ENCODE peak calls at places on chromosomes 4 and X, in seven cellular contexts. One of them, this sample, is unnamed.

GRCh38 chr4:25913056-25913850 is 767 bp upstream of the SMIM20 start:
- DNase-seq in posterior cingulate gyrus: peak
- DNase-seq in thyroid gland: peak
- DNase-seq in astrocyte: no peak
- DNase-seq in RPMI7951: no peak
- DNase-seq in K562: peak
- DNase-seq in naive thymus-derived CD8-positive, alpha-beta T cell: peak
- DNase-seq in this sample: peak

GRCh38 chrX:34341258-34341657 is 209.1 kb upstream of the FAM47A start:
- DNase-seq in posterior cingulate gyrus: no peak
- DNase-seq in thyroid gland: no peak
- DNase-seq in astrocyte: no peak
- DNase-seq in RPMI7951: no peak
- DNase-seq in K562: no peak
- DNase-seq in naive thymus-derived CD8-positive, alpha-beta T cell: no peak
- DNase-seq in this sample: no peak

GRCh38 chrX:119853449-119853848 is 686 bp upstream of the UPF3B start:
- DNase-seq in posterior cingulate gyrus: no peak
- DNase-seq in thyroid gland: peak
- DNase-seq in astrocyte: no peak
- DNase-seq in RPMI7951: no peak
- DNase-seq in K562: no peak
- DNase-seq in naive thymus-derived CD8-positive, alpha-beta T cell: no peak
- DNase-seq in this sample: no peak

GRCh38 chr4:29539226-29539625 is 1180.9 kb upstream of the PCDH7 start:
- DNase-seq in posterior cingulate gyrus: no peak
- DNase-seq in thyroid gland: no peak
- DNase-seq in astrocyte: no peak
- DNase-seq in RPMI7951: no peak
- DNase-seq in K562: no peak
- DNase-seq in naive thymus-derived CD8-positive, alpha-beta T cell: no peak
- DNase-seq in this sample: no peak

GRCh38 chr4:32318926-32319325 is 1598.8 kb downstream of the PCDH7 start:
- DNase-seq in posterior cingulate gyrus: no peak
- DNase-seq in thyroid gland: no peak
- DNase-seq in astrocyte: no peak
- DNase-seq in RPMI7951: no peak
- DNase-seq in K562: no peak
- DNase-seq in naive thymus-derived CD8-positive, alpha-beta T cell: no peak
- DNase-seq in this sample: no peak

GRCh38 chr4:38275331-38275821 is 315.2 kb downstream of the PTTG2 start:
- DNase-seq in posterior cingulate gyrus: no peak
- DNase-seq in thyroid gland: peak
- DNase-seq in astrocyte: no peak
- DNase-seq in RPMI7951: no peak
- DNase-seq in K562: no peak
- DNase-seq in naive thymus-derived CD8-positive, alpha-beta T cell: no peak
- DNase-seq in this sample: no peak

GRCh38 chr4:11050766-11051165 is 366.2 kb upstream of the CLNK start:
- DNase-seq in posterior cingulate gyrus: no peak
- DNase-seq in thyroid gland: no peak
- DNase-seq in astrocyte: no peak
- DNase-seq in RPMI7951: no peak
- DNase-seq in K562: no peak
- DNase-seq in naive thymus-derived CD8-positive, alpha-beta T cell: no peak
- DNase-seq in this sample: no peak

GRCh38 chrX:11953615-11954014 is 184.7 kb upstream of the FRMPD4 start:
- DNase-seq in posterior cingulate gyrus: no peak
- DNase-seq in thyroid gland: no peak
- DNase-seq in astrocyte: peak
- DNase-seq in RPMI7951: peak
- DNase-seq in K562: no peak
- DNase-seq in naive thymus-derived CD8-positive, alpha-beta T cell: no peak
- DNase-seq in this sample: no peak

GRCh38 chrX:85052636-85053343 is 49.1 kb downstream of the APOOL start:
- DNase-seq in posterior cingulate gyrus: no peak
- DNase-seq in thyroid gland: no peak
- DNase-seq in astrocyte: peak
- DNase-seq in RPMI7951: peak
- DNase-seq in K562: no peak
- DNase-seq in naive thymus-derived CD8-positive, alpha-beta T cell: no peak
- DNase-seq in this sample: no peak

GRCh38 chr4:38302910-38303309 is 342.7 kb downstream of the PTTG2 start:
- DNase-seq in posterior cingulate gyrus: no peak
- DNase-seq in thyroid gland: no peak
- DNase-seq in astrocyte: no peak
- DNase-seq in RPMI7951: no peak
- DNase-seq in K562: no peak
- DNase-seq in naive thymus-derived CD8-positive, alpha-beta T cell: no peak
- DNase-seq in this sample: no peak

GRCh38 chrX:11064276-11064675 is 46.9 kb upstream of the HCCS start:
- DNase-seq in posterior cingulate gyrus: no peak
- DNase-seq in thyroid gland: no peak
- DNase-seq in astrocyte: no peak
- DNase-seq in RPMI7951: no peak
- DNase-seq in K562: no peak
- DNase-seq in naive thymus-derived CD8-positive, alpha-beta T cell: no peak
- DNase-seq in this sample: no peak

GRCh38 chr4:106806158-106806797 is 229.8 kb downstream of the DKK2 start:
- DNase-seq in posterior cingulate gyrus: no peak
- DNase-seq in thyroid gland: no peak
- DNase-seq in astrocyte: no peak
- DNase-seq in RPMI7951: no peak
- DNase-seq in K562: no peak
- DNase-seq in naive thymus-derived CD8-positive, alpha-beta T cell: no peak
- DNase-seq in this sample: no peak

GRCh38 chr4:52912608-52913007 is 50.5 kb downstream of the RASL11B start:
- DNase-seq in posterior cingulate gyrus: no peak
- DNase-seq in thyroid gland: no peak
- DNase-seq in astrocyte: peak
- DNase-seq in RPMI7951: peak
- DNase-seq in K562: no peak
- DNase-seq in naive thymus-derived CD8-positive, alpha-beta T cell: no peak
- DNase-seq in this sample: no peak

GRCh38 chr4:53767503-53767902 is 176.2 kb upstream of the LNX1 start:
- DNase-seq in posterior cingulate gyrus: no peak
- DNase-seq in thyroid gland: no peak
- DNase-seq in astrocyte: peak
- DNase-seq in RPMI7951: peak
- DNase-seq in K562: no peak
- DNase-seq in naive thymus-derived CD8-positive, alpha-beta T cell: no peak
- DNase-seq in this sample: no peak

GRCh38 chr4:143386812-143387211 is 50.1 kb downstream of the GAB1 start:
- DNase-seq in posterior cingulate gyrus: no peak
- DNase-seq in thyroid gland: no peak
- DNase-seq in astrocyte: no peak
- DNase-seq in RPMI7951: no peak
- DNase-seq in K562: no peak
- DNase-seq in naive thymus-derived CD8-positive, alpha-beta T cell: no peak
- DNase-seq in this sample: no peak

GRCh38 chr4:48329976-48330375 is 11.4 kb upstream of the SLAIN2 start:
- DNase-seq in posterior cingulate gyrus: no peak
- DNase-seq in thyroid gland: no peak
- DNase-seq in astrocyte: peak
- DNase-seq in RPMI7951: peak
- DNase-seq in K562: no peak
- DNase-seq in naive thymus-derived CD8-positive, alpha-beta T cell: no peak
- DNase-seq in this sample: no peak

GRCh38 chr4:110224812-110225211 is 26.4 kb upstream of the ELOVL6 start:
- DNase-seq in posterior cingulate gyrus: no peak
- DNase-seq in thyroid gland: no peak
- DNase-seq in astrocyte: peak
- DNase-seq in RPMI7951: no peak
- DNase-seq in K562: peak
- DNase-seq in naive thymus-derived CD8-positive, alpha-beta T cell: no peak
- DNase-seq in this sample: no peak

GRCh38 chrX:97705936-97706335 is 822.2 kb downstream of the RPA4 start:
- DNase-seq in posterior cingulate gyrus: no peak
- DNase-seq in thyroid gland: no peak
- DNase-seq in astrocyte: no peak
- DNase-seq in RPMI7951: no peak
- DNase-seq in K562: no peak
- DNase-seq in naive thymus-derived CD8-positive, alpha-beta T cell: no peak
- DNase-seq in this sample: no peak

GRCh38 chr4:151690884-151691283 is 69.9 kb downstream of the GATB start:
- DNase-seq in posterior cingulate gyrus: no peak
- DNase-seq in thyroid gland: no peak
- DNase-seq in astrocyte: peak
- DNase-seq in RPMI7951: no peak
- DNase-seq in K562: no peak
- DNase-seq in naive thymus-derived CD8-positive, alpha-beta T cell: no peak
- DNase-seq in this sample: no peak

This sample was measured in effector memory CD4-positive, alpha-beta T cell.